ENCODE peak calls at places on chromosomes 16 and 17, in six cellular contexts. A is heart left ventricle, N is thoracic aorta, R is heart right ventricle, X is prostate gland, D is ovary. H is an unnamed sample. For H3K4me1 and H3K36me3, the result is how much of the 10 kb centered on the place peaks cover.

GRCh38 chr16:11681977-11682654 is 13.9 kb downstream of the SNN start:
- DNase-seq in N (no peak), R (no peak), D (no peak), X (no peak), A (no peak), H (no peak)

GRCh38 chr16:85484337-85485295 is 128.5 kb upstream of the GSE1 start:
- DNase-seq in A (no peak), D (no peak), X (no peak), R (no peak), N (no peak), H (no peak)

GRCh38 chr16:27230562-27230991 is 27.3 kb downstream of the KDM8 start:
- DNase-seq in R (no peak), X (no peak), A (no peak), D (no peak), N (no peak), H (no peak)

GRCh38 chr17:13338421-13338820 is 263.3 kb downstream of the HS3ST3A1 start:
- DNase-seq in X (no peak), A (no peak), R (no peak), D (no peak), N (no peak), H (no peak)

GRCh38 chr16:65176603-65177002 is 54.7 kb upstream of the CDH11 start:
- DNase-seq in A (peak), N (no peak), R (peak), D (peak), X (no peak), H (no peak)

GRCh38 chr16:89314357-89314756 is 96.9 kb downstream of the ZNF778 start:
- DNase-seq in R (no peak), N (no peak), D (no peak), A (peak), X (no peak), H (no peak)

GRCh38 chr17:35432176-35433074 is at the start of gene SLFN12:
- DNase-seq in N (no peak), D (peak), R (no peak), A (peak), X (no peak), H (peak)

GRCh38 chr17:6755281-6755680 is 565 bp upstream of the XAF1 start:
- DNase-seq in X (no peak), A (peak), D (peak), N (no peak), R (peak), H (peak)

GRCh38 chr16:54597222-54597621 is 310.6 kb upstream of the IRX3 start:
- DNase-seq in A (no peak), N (no peak), R (no peak), X (no peak), D (no peak), H (no peak)

GRCh38 chr16:19210175-19210924 is 42.3 kb downstream of the SYT17 start:
- DNase-seq in R (no peak), D (no peak), N (no peak), A (no peak), X (no peak), H (no peak)

GRCh38 chr16:88558457-88559442 is 11.5 kb upstream of the ZC3H18 start:
- DNase-seq in R (peak), X (peak), A (peak), N (no peak), D (peak), H (no peak)

GRCh38 chr17:48123111-48123510 is 15.5 kb downstream of the SNX11 start:
- DNase-seq in N (no peak), R (no peak), A (no peak), X (no peak), D (no peak), H (no peak)

GRCh38 chr16:24728891-24729242 is 584 bp upstream of the TNRC6A start:
- DNase-seq in D (no peak), R (no peak), N (no peak), A (no peak), X (no peak), H (no peak)

GRCh38 chr16:81745704-81746558 is 33.2 kb upstream of the PLCG2 start:
- DNase-seq in D (peak), R (peak), X (peak), A (peak), N (no peak), H (peak)

GRCh38 chr16:83439412-83439811 is 368.4 kb upstream of the HSBP1 start:
- DNase-seq in A (no peak), D (no peak), X (no peak), N (no peak), R (no peak), H (no peak)

GRCh38 chr16:28237754-28238357 is 26.1 kb upstream of the XPO6 start:
- DNase-seq in X (no peak), D (no peak), A (no peak), R (no peak), N (no peak), H (no peak)

GRCh38 chr16:85209526-85210121 is 97.4 kb upstream of the CIBAR2 start:
- DNase-seq in N (no peak), D (peak), R (peak), X (no peak), A (peak), H (no peak)

GRCh38 chr17:38608648-38609047 is 2.9 kb upstream of the SRCIN1 start:
- DNase-seq in X (peak), A (no peak), R (no peak), D (no peak), N (no peak), H (no peak)

GRCh38 chr16:57266531-57267268 is 17.8 kb downstream of the PLLP start:
- DNase-seq in D (no peak), R (no peak), A (no peak), X (peak), N (no peak), H (no peak)
- H3K27ac ChIP-seq in D (no peak), R (peak), A (peak), X (peak), N (no peak), H (no peak)

GRCh38 chr16:49617016-49617569 is 238.8 kb downstream of the ZNF423 start:
- DNase-seq in X (no peak), A (no peak), N (no peak), R (no peak), D (no peak), H (no peak)
- H3K4me1 ChIP-seq in X (under half), A (under half), N (under half), R (under half), D (under half), H (under half)

GRCh38 chr17:64498308-64499203 is 1.7 kb upstream of the POLG2 start:
- DNase-seq in D (no peak), R (no peak), N (no peak), A (no peak), X (no peak), H (no peak)

GRCh38 chr17:64499805-64500486 is 3.1 kb upstream of the POLG2 start:
- DNase-seq in D (no peak), A (no peak), X (no peak), N (no peak), R (no peak), H (no peak)

GRCh38 chr17:64500923-64501765 is 4.3 kb upstream of the POLG2 start:
- DNase-seq in A (no peak), N (no peak), R (no peak), X (no peak), D (no peak), H (no peak)

GRCh38 chr17:64502021-64502420 is 4.1 kb downstream of the DDX5 start:
- DNase-seq in A (no peak), D (no peak), N (no peak), X (no peak), R (no peak), H (no peak)

GRCh38 chr17:64500487-64500859 is 3.6 kb upstream of the POLG2 start:
- DNase-seq in X (no peak), N (no peak), D (no peak), R (no peak), A (no peak), H (no peak)
- H3K36me3 ChIP-seq in X (under half), N (half or more), D (under half), R (half or more), A (half or more), H (half or more)

DNA sequence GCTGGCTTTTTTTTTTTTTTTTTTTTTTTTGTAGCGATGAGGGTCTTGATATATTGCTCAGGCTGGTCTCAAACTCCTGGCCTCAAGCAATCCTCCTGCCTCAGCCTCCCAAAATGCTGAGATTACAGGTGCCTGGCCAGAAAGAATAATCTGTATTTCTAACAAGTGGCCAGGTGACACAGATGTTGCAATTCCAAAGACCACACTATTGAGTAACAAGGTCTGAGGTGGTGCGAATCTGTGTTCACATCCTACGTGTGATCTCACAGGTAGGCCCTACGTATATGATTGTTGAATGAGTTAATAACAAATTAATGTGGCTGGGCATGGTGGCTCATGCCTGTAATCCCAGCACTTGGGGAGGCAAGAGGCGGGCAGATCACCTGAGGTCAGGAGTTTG is 33.3 kb downstream of the OTOA start:
- DNase-seq in R (no peak), N (no peak), A (no peak), X (no peak), D (no peak), H (no peak)
- H3K27ac ChIP-seq in R (no peak), N (no peak), A (no peak), X (no peak), D (no peak), H (no peak)

DNA sequence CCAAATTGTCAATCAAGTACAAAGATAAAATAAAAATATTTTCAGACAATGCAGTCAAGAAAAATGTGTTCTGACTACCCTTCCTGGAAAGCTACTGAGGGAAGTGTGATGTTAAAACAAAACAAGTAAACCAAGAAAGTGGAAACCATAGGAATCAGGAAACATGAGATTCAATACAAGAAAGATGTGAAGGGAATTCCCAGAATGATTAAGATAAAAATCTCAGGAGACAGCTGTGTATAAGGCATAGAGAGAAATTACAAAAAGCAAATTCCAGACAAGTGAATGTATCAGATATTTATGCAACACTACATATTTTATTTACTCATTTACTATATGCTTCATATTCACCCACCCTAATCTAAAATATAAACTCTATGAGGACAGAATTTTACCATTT is 32.2 kb downstream of the TRIM37 start:
- DNase-seq in N (no peak), R (no peak), X (no peak), D (no peak), A (no peak), H (no peak)
- H3K4me1 ChIP-seq in N (under half), R (under half), X (under half), D (under half), A (under half), H (under half)